ENCODE peak calls at places on chromosomes 12 and 14, in four cellular contexts. One of them, this sample, is unnamed.

GRCh38 chr12:116263844-116264243 is 13.6 kb downstream of the MED13L start:
- DNase-seq in non-pigmented ciliary epithelial cell: no peak
- DNase-seq in Peyer's patch: no peak
- DNase-seq in activated effector memory CD4-positive, alpha-beta T cell treated with anti-CD3 and anti-CD28 coated beads, Interleukin-2, amount 50 U/mL, for 16 hours: no peak
- DNase-seq in this sample: no peak

GRCh38 chr14:105490318-105490571 is 801 bp upstream of the TEDC1 start:
- DNase-seq in activated effector memory CD4-positive, alpha-beta T cell treated with anti-CD3 and anti-CD28 coated beads, Interleukin-2, amount 50 U/mL, for 16 hours: no peak
- DNase-seq in non-pigmented ciliary epithelial cell: no peak
- DNase-seq in Peyer's patch: no peak
- DNase-seq in this sample: no peak

GRCh38 chr14:104871656-104872468 is 6.8 kb downstream of the CEP170B start:
- DNase-seq in Peyer's patch: peak
- DNase-seq in activated effector memory CD4-positive, alpha-beta T cell treated with anti-CD3 and anti-CD28 coated beads, Interleukin-2, amount 50 U/mL, for 16 hours: no peak
- DNase-seq in non-pigmented ciliary epithelial cell: no peak
- DNase-seq in this sample: no peak

GRCh38 chr12:38502420-38502819 is 185.8 kb downstream of the ALG10B start:
- DNase-seq in non-pigmented ciliary epithelial cell: no peak
- DNase-seq in activated effector memory CD4-positive, alpha-beta T cell treated with anti-CD3 and anti-CD28 coated beads, Interleukin-2, amount 50 U/mL, for 16 hours: no peak
- DNase-seq in Peyer's patch: no peak
- DNase-seq in this sample: no peak

GRCh38 chr14:90760591-90761316 is 55.5 kb downstream of the TTC7B start:
- DNase-seq in activated effector memory CD4-positive, alpha-beta T cell treated with anti-CD3 and anti-CD28 coated beads, Interleukin-2, amount 50 U/mL, for 16 hours: no peak
- DNase-seq in non-pigmented ciliary epithelial cell: no peak
- DNase-seq in Peyer's patch: no peak
- DNase-seq in this sample: no peak

GRCh38 chr14:68630081-68630571 is 162.7 kb downstream of the ZFP36L1 start:
- DNase-seq in activated effector memory CD4-positive, alpha-beta T cell treated with anti-CD3 and anti-CD28 coated beads, Interleukin-2, amount 50 U/mL, for 16 hours: no peak
- DNase-seq in Peyer's patch: no peak
- DNase-seq in non-pigmented ciliary epithelial cell: no peak
- DNase-seq in this sample: no peak

GRCh38 chr14:99213101-99213500 is 58.9 kb downstream of the BCL11B start:
- DNase-seq in Peyer's patch: no peak
- DNase-seq in non-pigmented ciliary epithelial cell: no peak
- DNase-seq in activated effector memory CD4-positive, alpha-beta T cell treated with anti-CD3 and anti-CD28 coated beads, Interleukin-2, amount 50 U/mL, for 16 hours: peak
- DNase-seq in this sample: no peak

GRCh38 chr12:61654698-61655097 is 605.5 kb upstream of the USP15 start:
- DNase-seq in activated effector memory CD4-positive, alpha-beta T cell treated with anti-CD3 and anti-CD28 coated beads, Interleukin-2, amount 50 U/mL, for 16 hours: no peak
- DNase-seq in non-pigmented ciliary epithelial cell: no peak
- DNase-seq in Peyer's patch: no peak
- DNase-seq in this sample: no peak

GRCh38 chr12:120438495-120439198 is 734 bp downstream of the COX6A1 start:
- DNase-seq in non-pigmented ciliary epithelial cell: no peak
- DNase-seq in Peyer's patch: no peak
- DNase-seq in activated effector memory CD4-positive, alpha-beta T cell treated with anti-CD3 and anti-CD28 coated beads, Interleukin-2, amount 50 U/mL, for 16 hours: no peak
- DNase-seq in this sample: no peak

GRCh38 chr14:37588956-37589737 is 5.9 kb downstream of the FOXA1 start:
- DNase-seq in Peyer's patch: no peak
- DNase-seq in non-pigmented ciliary epithelial cell: no peak
- DNase-seq in activated effector memory CD4-positive, alpha-beta T cell treated with anti-CD3 and anti-CD28 coated beads, Interleukin-2, amount 50 U/mL, for 16 hours: no peak
- DNase-seq in this sample: no peak

GRCh38 chr14:59630281-59630963 is 53.8 kb upstream of the CCDC175 start:
- DNase-seq in Peyer's patch: no peak
- DNase-seq in activated effector memory CD4-positive, alpha-beta T cell treated with anti-CD3 and anti-CD28 coated beads, Interleukin-2, amount 50 U/mL, for 16 hours: no peak
- DNase-seq in non-pigmented ciliary epithelial cell: no peak
- DNase-seq in this sample: peak

GRCh38 chr12:121465921-121466799 is 66.2 kb downstream of the RNF34 start:
- DNase-seq in activated effector memory CD4-positive, alpha-beta T cell treated with anti-CD3 and anti-CD28 coated beads, Interleukin-2, amount 50 U/mL, for 16 hours: peak
- DNase-seq in non-pigmented ciliary epithelial cell: no peak
- DNase-seq in Peyer's patch: peak
- DNase-seq in this sample: no peak

GRCh38 chr14:28759056-28759657 is 7.4 kb upstream of the FOXG1 start:
- DNase-seq in non-pigmented ciliary epithelial cell: no peak
- DNase-seq in Peyer's patch: no peak
- DNase-seq in activated effector memory CD4-positive, alpha-beta T cell treated with anti-CD3 and anti-CD28 coated beads, Interleukin-2, amount 50 U/mL, for 16 hours: no peak
- DNase-seq in this sample: no peak

GRCh38 chr12:98916106-98916505 is 271.0 kb downstream of the APAF1 start:
- DNase-seq in Peyer's patch: no peak
- DNase-seq in non-pigmented ciliary epithelial cell: no peak
- DNase-seq in activated effector memory CD4-positive, alpha-beta T cell treated with anti-CD3 and anti-CD28 coated beads, Interleukin-2, amount 50 U/mL, for 16 hours: no peak
- DNase-seq in this sample: no peak

GRCh38 chr14:74975059-74975810 is 19.8 kb upstream of the PGF start:
- DNase-seq in activated effector memory CD4-positive, alpha-beta T cell treated with anti-CD3 and anti-CD28 coated beads, Interleukin-2, amount 50 U/mL, for 16 hours: peak
- DNase-seq in non-pigmented ciliary epithelial cell: no peak
- DNase-seq in Peyer's patch: peak
- DNase-seq in this sample: no peak

GRCh38 chr12:55707841-55708694 is at the start of gene ITGA7:
- DNase-seq in non-pigmented ciliary epithelial cell: no peak
- DNase-seq in Peyer's patch: peak
- DNase-seq in activated effector memory CD4-positive, alpha-beta T cell treated with anti-CD3 and anti-CD28 coated beads, Interleukin-2, amount 50 U/mL, for 16 hours: peak
- DNase-seq in this sample: peak

GRCh38 chr12:60205500-60205899 is 609.7 kb downstream of the SLC16A7 start:
- DNase-seq in activated effector memory CD4-positive, alpha-beta T cell treated with anti-CD3 and anti-CD28 coated beads, Interleukin-2, amount 50 U/mL, for 16 hours: no peak
- DNase-seq in non-pigmented ciliary epithelial cell: no peak
- DNase-seq in Peyer's patch: no peak
- DNase-seq in this sample: no peak

GRCh38 chr12:49983892-49984291 is 11.1 kb downstream of the AQP6 start:
- DNase-seq in activated effector memory CD4-positive, alpha-beta T cell treated with anti-CD3 and anti-CD28 coated beads, Interleukin-2, amount 50 U/mL, for 16 hours: no peak
- DNase-seq in Peyer's patch: no peak
- DNase-seq in non-pigmented ciliary epithelial cell: peak
- DNase-seq in this sample: no peak

GRCh38 chr14:67396381-67396965 is 15.5 kb downstream of the PLEK2 start:
- DNase-seq in Peyer's patch: no peak
- DNase-seq in non-pigmented ciliary epithelial cell: no peak
- DNase-seq in activated effector memory CD4-positive, alpha-beta T cell treated with anti-CD3 and anti-CD28 coated beads, Interleukin-2, amount 50 U/mL, for 16 hours: no peak
- DNase-seq in this sample: no peak

GRCh38 chr14:52400846-52401245 is 86.7 kb downstream of the PTGER2 start:
- DNase-seq in Peyer's patch: no peak
- DNase-seq in non-pigmented ciliary epithelial cell: no peak
- DNase-seq in activated effector memory CD4-positive, alpha-beta T cell treated with anti-CD3 and anti-CD28 coated beads, Interleukin-2, amount 50 U/mL, for 16 hours: no peak
- DNase-seq in this sample: no peak

GRCh38 chr12:9381619-9382018 is 173.4 kb upstream of the PZP start:
- DNase-seq in Peyer's patch: no peak
- DNase-seq in non-pigmented ciliary epithelial cell: no peak
- DNase-seq in activated effector memory CD4-positive, alpha-beta T cell treated with anti-CD3 and anti-CD28 coated beads, Interleukin-2, amount 50 U/mL, for 16 hours: no peak
- DNase-seq in this sample: no peak

GRCh38 chr14:95352481-95352880 is 32.8 kb upstream of the CLMN start:
- DNase-seq in activated effector memory CD4-positive, alpha-beta T cell treated with anti-CD3 and anti-CD28 coated beads, Interleukin-2, amount 50 U/mL, for 16 hours: peak
- DNase-seq in non-pigmented ciliary epithelial cell: no peak
- DNase-seq in Peyer's patch: no peak
- DNase-seq in this sample: no peak

GRCh38 chr12:49956663-49957569 is 4.8 kb upstream of the AQP5 start:
- DNase-seq in Peyer's patch: no peak
- DNase-seq in activated effector memory CD4-positive, alpha-beta T cell treated with anti-CD3 and anti-CD28 coated beads, Interleukin-2, amount 50 U/mL, for 16 hours: no peak
- DNase-seq in non-pigmented ciliary epithelial cell: no peak
- DNase-seq in this sample: no peak

GRCh38 chr14:31297701-31298344 is 90.2 kb upstream of the HECTD1 start:
- DNase-seq in Peyer's patch: no peak
- DNase-seq in non-pigmented ciliary epithelial cell: no peak
- DNase-seq in activated effector memory CD4-positive, alpha-beta T cell treated with anti-CD3 and anti-CD28 coated beads, Interleukin-2, amount 50 U/mL, for 16 hours: no peak
- DNase-seq in this sample: no peak

GRCh38 chr14:22872833-22873520 is 1.4 kb downstream of the LRP10 start:
- DNase-seq in non-pigmented ciliary epithelial cell: no peak
- DNase-seq in Peyer's patch: no peak
- DNase-seq in activated effector memory CD4-positive, alpha-beta T cell treated with anti-CD3 and anti-CD28 coated beads, Interleukin-2, amount 50 U/mL, for 16 hours: no peak
- DNase-seq in this sample: no peak

GRCh38 chr14:46717211-46717610 is 65.6 kb upstream of the RPL10L start:
- DNase-seq in non-pigmented ciliary epithelial cell: peak
- DNase-seq in activated effector memory CD4-positive, alpha-beta T cell treated with anti-CD3 and anti-CD28 coated beads, Interleukin-2, amount 50 U/mL, for 16 hours: no peak
- DNase-seq in Peyer's patch: no peak
- DNase-seq in this sample: no peak

GRCh38 chr14:94005324-94005723 is 8.2 kb downstream of the CCDC197 start:
- DNase-seq in Peyer's patch: no peak
- DNase-seq in activated effector memory CD4-positive, alpha-beta T cell treated with anti-CD3 and anti-CD28 coated beads, Interleukin-2, amount 50 U/mL, for 16 hours: no peak
- DNase-seq in non-pigmented ciliary epithelial cell: no peak
- DNase-seq in this sample: no peak

GRCh38 chr14:93207468-93208308 is 632 bp downstream of the UBR7 start:
- DNase-seq in Peyer's patch: no peak
- DNase-seq in activated effector memory CD4-positive, alpha-beta T cell treated with anti-CD3 and anti-CD28 coated beads, Interleukin-2, amount 50 U/mL, for 16 hours: no peak
- DNase-seq in non-pigmented ciliary epithelial cell: no peak
- DNase-seq in this sample: peak

GRCh38 chr14:60647081-60647836 is 2.0 kb downstream of the SIX1 start:
- DNase-seq in non-pigmented ciliary epithelial cell: no peak
- DNase-seq in activated effector memory CD4-positive, alpha-beta T cell treated with anti-CD3 and anti-CD28 coated beads, Interleukin-2, amount 50 U/mL, for 16 hours: no peak
- DNase-seq in Peyer's patch: no peak
- DNase-seq in this sample: no peak

GRCh38 chr14:21723431-21724045 is 49.9 kb upstream of the OR4E1 start:
- DNase-seq in non-pigmented ciliary epithelial cell: no peak
- DNase-seq in Peyer's patch: no peak
- DNase-seq in activated effector memory CD4-positive, alpha-beta T cell treated with anti-CD3 and anti-CD28 coated beads, Interleukin-2, amount 50 U/mL, for 16 hours: peak
- DNase-seq in this sample: no peak

GRCh38 chr12:53234236-53234635 is 2.2 kb upstream of the RARG start:
- DNase-seq in Peyer's patch: no peak
- DNase-seq in non-pigmented ciliary epithelial cell: no peak
- DNase-seq in activated effector memory CD4-positive, alpha-beta T cell treated with anti-CD3 and anti-CD28 coated beads, Interleukin-2, amount 50 U/mL, for 16 hours: no peak
- DNase-seq in this sample: no peak

GRCh38 chr14:87252103-87252502 is 740.9 kb downstream of the GALC start:
- DNase-seq in activated effector memory CD4-positive, alpha-beta T cell treated with anti-CD3 and anti-CD28 coated beads, Interleukin-2, amount 50 U/mL, for 16 hours: no peak
- DNase-seq in Peyer's patch: no peak
- DNase-seq in non-pigmented ciliary epithelial cell: no peak
- DNase-seq in this sample: no peak

GRCh38 chr14:96204151-96205058 is at the start of gene BDKRB2:
- DNase-seq in Peyer's patch: peak
- DNase-seq in non-pigmented ciliary epithelial cell: peak
- DNase-seq in activated effector memory CD4-positive, alpha-beta T cell treated with anti-CD3 and anti-CD28 coated beads, Interleukin-2, amount 50 U/mL, for 16 hours: no peak
- DNase-seq in this sample: peak

GRCh38 chr12:90945070-90945649 is 9.8 kb downstream of the CCER1 start:
- DNase-seq in Peyer's patch: no peak
- DNase-seq in non-pigmented ciliary epithelial cell: no peak
- DNase-seq in activated effector memory CD4-positive, alpha-beta T cell treated with anti-CD3 and anti-CD28 coated beads, Interleukin-2, amount 50 U/mL, for 16 hours: no peak
- DNase-seq in this sample: no peak

GRCh38 chr12:93892431-93893210 is 215.4 kb downstream of the CRADD start:
- DNase-seq in non-pigmented ciliary epithelial cell: no peak
- DNase-seq in Peyer's patch: no peak
- DNase-seq in activated effector memory CD4-positive, alpha-beta T cell treated with anti-CD3 and anti-CD28 coated beads, Interleukin-2, amount 50 U/mL, for 16 hours: no peak
- DNase-seq in this sample: no peak

GRCh38 chr12:100867639-100868393 is 73.2 kb downstream of the ANO4 start:
- DNase-seq in Peyer's patch: no peak
- DNase-seq in non-pigmented ciliary epithelial cell: no peak
- DNase-seq in activated effector memory CD4-positive, alpha-beta T cell treated with anti-CD3 and anti-CD28 coated beads, Interleukin-2, amount 50 U/mL, for 16 hours: no peak
- DNase-seq in this sample: no peak

GRCh38 chr14:51020024-51020710 is 74.7 kb downstream of the TRIM9 start:
- DNase-seq in activated effector memory CD4-positive, alpha-beta T cell treated with anti-CD3 and anti-CD28 coated beads, Interleukin-2, amount 50 U/mL, for 16 hours: no peak
- DNase-seq in Peyer's patch: no peak
- DNase-seq in non-pigmented ciliary epithelial cell: no peak
- DNase-seq in this sample: no peak

GRCh38 chr12:24960222-24960855 is 11.4 kb upstream of the BCAT1 start:
- DNase-seq in non-pigmented ciliary epithelial cell: no peak
- DNase-seq in Peyer's patch: peak
- DNase-seq in activated effector memory CD4-positive, alpha-beta T cell treated with anti-CD3 and anti-CD28 coated beads, Interleukin-2, amount 50 U/mL, for 16 hours: peak
- DNase-seq in this sample: peak

GRCh38 chr12:50070314-50071060 is 13.1 kb downstream of the ASIC1 start:
- DNase-seq in non-pigmented ciliary epithelial cell: peak
- DNase-seq in Peyer's patch: peak
- DNase-seq in activated effector memory CD4-positive, alpha-beta T cell treated with anti-CD3 and anti-CD28 coated beads, Interleukin-2, amount 50 U/mL, for 16 hours: peak
- DNase-seq in this sample: peak